ENCODE peak calls at places on chromosomes 2 and 18, in five cellular contexts. W is posterior vena cava; O is stimulated activated CD4-positive, alpha-beta T cell treated with anti-CD3 and anti-CD28 coated beads, Interleukin-15, amount 100 ng/mL, for 24 hours; Y is psoas muscle; G is posterior cingulate gyrus. T is an unnamed sample.

GRCh38 chr18:5646739-5647138 is 102.9 kb upstream of the EPB41L3 start:
- DNase-seq in W (no peak), O (no peak), Y (no peak), G (no peak), T (no peak)

GRCh38 chr2:4674007-4674406 is 970.6 kb downstream of the DCDC2C start:
- DNase-seq in W (no peak), O (peak; percentile 29), Y (no peak), G (no peak), T (no peak)

GRCh38 chr2:72917138-72917874 is at the start of gene EMX1:
- DNase-seq in W (no peak), O (peak; percentile 70), Y (no peak), G (peak; percentile 92), T (no peak)

GRCh38 chr2:199851886-199852285 is 894 bp upstream of the FTCDNL1 start:
- DNase-seq in W (no peak), O (no peak), Y (no peak), G (no peak), T (no peak)

GRCh38 chr2:82837588-82838304 is 1621.3 kb downstream of the SUCLG1 start:
- DNase-seq in W (no peak), O (no peak), Y (no peak), G (no peak), T (peak; percentile 55)

GRCh38 chr2:46719499-46719898 is 196.1 kb downstream of the MCFD2 start:
- DNase-seq in W (no peak), O (no peak), Y (no peak), G (no peak), T (no peak)

GRCh38 chr2:197191177-197191947 is 119.2 kb downstream of the ANKRD44 start:
- DNase-seq in W (no peak), O (no peak), Y (no peak), G (no peak), T (no peak)

GRCh38 chr18:13579874-13580273 is 146.5 kb downstream of the FAM210A start:
- DNase-seq in W (no peak), O (no peak), Y (no peak), G (no peak), T (no peak)

GRCh38 chr2:226772389-226773179 is 27.0 kb downstream of the IRS1 start:
- DNase-seq in W (no peak), O (no peak), Y (no peak), G (no peak), T (no peak)

GRCh38 chr2:177118636-177119035 is 94.0 kb upstream of the HNRNPA3 start:
- DNase-seq in W (no peak), O (no peak), Y (no peak), G (no peak), T (no peak)

GRCh38 chr2:15942711-15943345 is 2.5 kb downstream of the MYCN start:
- DNase-seq in W (no peak), O (peak; percentile 3), Y (no peak), G (no peak), T (no peak)

GRCh38 chr18:47932603-47933002 is 2.1 kb upstream of the SMAD2 start:
- DNase-seq in W (no peak), O (no peak), Y (no peak), G (no peak), T (no peak)

GRCh38 chr2:232238108-232238507 is 140.4 kb upstream of the ALPP start:
- DNase-seq in W (no peak), O (no peak), Y (no peak), G (no peak), T (no peak)

GRCh38 chr2:11872247-11872947 is 126.0 kb downstream of the LPIN1 start:
- DNase-seq in W (no peak), O (no peak), Y (no peak), G (no peak), T (no peak)

GRCh38 chr2:69291004-69291650 is 95.9 kb downstream of the GFPT1 start:
- DNase-seq in W (no peak), O (no peak), Y (no peak), G (no peak), T (peak; percentile 40)

GRCh38 chr2:46275995-46276394 is 21.2 kb upstream of the EPAS1 start:
- DNase-seq in W (peak; percentile 91), O (peak; percentile 17), Y (peak; percentile 76), G (peak; percentile 89), T (no peak)

GRCh38 chr2:8582850-8583399 is 98.9 kb upstream of the ID2 start:
- DNase-seq in W (peak; percentile 81), O (no peak), Y (no peak), G (peak; percentile 70), T (no peak)

T was measured in fibroblast of the conjunctiva.